ENCODE peak calls at places on chromosomes 13 and 19, in eight cellular contexts. One of them, this sample, is unnamed.

GRCh38 chr13:48000559-48001126 is 430 bp downstream of the SUCLA2 start:
- DNase-seq in suprapubic skin: no peak
- DNase-seq in fibroblast of lung: peak; percentile 20
- DNase-seq in pancreas: peak; percentile 67
- DNase-seq in upper lobe of left lung: peak; percentile 26
- DNase-seq in thoracic aorta: no peak
- DNase-seq in BE2C: no peak
- DNase-seq in left ventricle myocardium inferior: no peak
- DNase-seq in this sample: no peak

GRCh38 chr13:64725492-64725891 is 2504.6 kb downstream of the PCDH9 start:
- DNase-seq in suprapubic skin: no peak
- DNase-seq in fibroblast of lung: no peak
- DNase-seq in pancreas: no peak
- DNase-seq in upper lobe of left lung: no peak
- DNase-seq in thoracic aorta: no peak
- DNase-seq in BE2C: no peak
- DNase-seq in left ventricle myocardium inferior: no peak
- DNase-seq in this sample: no peak

GRCh38 chr19:10346509-10346908 is 7.1 kb upstream of the ICAM3 start:
- DNase-seq in suprapubic skin: no peak
- DNase-seq in fibroblast of lung: no peak
- DNase-seq in pancreas: no peak
- DNase-seq in upper lobe of left lung: peak; percentile 86
- DNase-seq in thoracic aorta: no peak
- DNase-seq in BE2C: no peak
- DNase-seq in left ventricle myocardium inferior: no peak
- DNase-seq in this sample: peak; percentile 83

GRCh38 chr13:32001392-32001768 is 30.2 kb upstream of the FRY start:
- DNase-seq in suprapubic skin: no peak
- DNase-seq in fibroblast of lung: peak; percentile 32
- DNase-seq in pancreas: no peak
- DNase-seq in upper lobe of left lung: peak; percentile 40
- DNase-seq in thoracic aorta: no peak
- DNase-seq in BE2C: no peak
- DNase-seq in left ventricle myocardium inferior: peak; percentile 51
- DNase-seq in this sample: no peak

GRCh38 chr19:50308991-50309390 is 20.2 kb downstream of the KCNC3 start:
- DNase-seq in suprapubic skin: peak; percentile 35
- DNase-seq in fibroblast of lung: no peak
- DNase-seq in pancreas: no peak
- DNase-seq in upper lobe of left lung: no peak
- DNase-seq in thoracic aorta: no peak
- DNase-seq in BE2C: no peak
- DNase-seq in left ventricle myocardium inferior: no peak
- DNase-seq in this sample: peak; percentile 46

GRCh38 chr19:13005861-13006370 is 10.6 kb downstream of the NFIX start:
- DNase-seq in suprapubic skin: no peak
- DNase-seq in fibroblast of lung: no peak
- DNase-seq in pancreas: no peak
- DNase-seq in upper lobe of left lung: peak; percentile 45
- DNase-seq in thoracic aorta: no peak
- DNase-seq in BE2C: no peak
- DNase-seq in left ventricle myocardium inferior: no peak
- DNase-seq in this sample: no peak

GRCh38 chr19:5624154-5624663 is 1.3 kb downstream of the SAFB start:
- DNase-seq in suprapubic skin: no peak
- DNase-seq in fibroblast of lung: peak; percentile 43
- DNase-seq in pancreas: peak; percentile 73
- DNase-seq in upper lobe of left lung: peak; percentile 39
- DNase-seq in thoracic aorta: no peak
- DNase-seq in BE2C: peak; percentile 21
- DNase-seq in left ventricle myocardium inferior: peak; percentile 40
- DNase-seq in this sample: peak; percentile 72

GRCh38 chr13:101339202-101339601 is 77.1 kb downstream of the NALCN start:
- DNase-seq in suprapubic skin: no peak
- DNase-seq in fibroblast of lung: no peak
- DNase-seq in pancreas: no peak
- DNase-seq in upper lobe of left lung: no peak
- DNase-seq in thoracic aorta: no peak
- DNase-seq in BE2C: no peak
- DNase-seq in left ventricle myocardium inferior: no peak
- DNase-seq in this sample: no peak

GRCh38 chr19:718251-719024 is 9.7 kb downstream of the PALM start:
- DNase-seq in suprapubic skin: no peak
- DNase-seq in fibroblast of lung: no peak
- DNase-seq in pancreas: no peak
- DNase-seq in upper lobe of left lung: no peak
- DNase-seq in thoracic aorta: no peak
- DNase-seq in BE2C: no peak
- DNase-seq in left ventricle myocardium inferior: no peak
- DNase-seq in this sample: no peak

GRCh38 chr19:40600086-40600917 is 867 bp upstream of the LTBP4 start:
- DNase-seq in suprapubic skin: no peak
- DNase-seq in fibroblast of lung: no peak
- DNase-seq in pancreas: no peak
- DNase-seq in upper lobe of left lung: no peak
- DNase-seq in thoracic aorta: no peak
- DNase-seq in BE2C: no peak
- DNase-seq in left ventricle myocardium inferior: peak; percentile 60
- DNase-seq in this sample: no peak

GRCh38 chr19:19049406-19049805 is 14.4 kb upstream of the SLC25A42 start:
- DNase-seq in suprapubic skin: no peak
- DNase-seq in fibroblast of lung: no peak
- DNase-seq in pancreas: no peak
- DNase-seq in upper lobe of left lung: no peak
- DNase-seq in thoracic aorta: no peak
- DNase-seq in BE2C: no peak
- DNase-seq in left ventricle myocardium inferior: no peak
- DNase-seq in this sample: no peak

GRCh38 chr13:27283906-27284523 is 13.4 kb downstream of the RASL11A start:
- DNase-seq in suprapubic skin: no peak
- DNase-seq in fibroblast of lung: no peak
- DNase-seq in pancreas: no peak
- DNase-seq in upper lobe of left lung: peak; percentile 42
- DNase-seq in thoracic aorta: no peak
- DNase-seq in BE2C: no peak
- DNase-seq in left ventricle myocardium inferior: no peak
- DNase-seq in this sample: no peak

GRCh38 chr13:25731511-25731910 is 320.3 kb downstream of the SHISA2 start:
- DNase-seq in suprapubic skin: no peak
- DNase-seq in fibroblast of lung: no peak
- DNase-seq in pancreas: no peak
- DNase-seq in upper lobe of left lung: no peak
- DNase-seq in thoracic aorta: no peak
- DNase-seq in BE2C: no peak
- DNase-seq in left ventricle myocardium inferior: no peak
- DNase-seq in this sample: no peak

GRCh38 chr19:47444388-47444821 is 25.1 kb upstream of the MEIS3 start:
- DNase-seq in suprapubic skin: no peak
- DNase-seq in fibroblast of lung: no peak
- DNase-seq in pancreas: no peak
- DNase-seq in upper lobe of left lung: no peak
- DNase-seq in thoracic aorta: no peak
- DNase-seq in BE2C: peak; percentile 57
- DNase-seq in left ventricle myocardium inferior: no peak
- DNase-seq in this sample: no peak

GRCh38 chr13:21069561-21070004 is 8.2 kb upstream of the LATS2 start:
- DNase-seq in suprapubic skin: no peak
- DNase-seq in fibroblast of lung: peak; percentile 97
- DNase-seq in pancreas: no peak
- DNase-seq in upper lobe of left lung: no peak
- DNase-seq in thoracic aorta: no peak
- DNase-seq in BE2C: no peak
- DNase-seq in left ventricle myocardium inferior: peak; percentile 37
- DNase-seq in this sample: no peak

GRCh38 chr19:57350877-57351805 is at the start of gene ZNF304:
- DNase-seq in suprapubic skin: peak; percentile 94
- DNase-seq in fibroblast of lung: peak; percentile 96
- DNase-seq in pancreas: peak; percentile 89
- DNase-seq in upper lobe of left lung: peak; percentile 96
- DNase-seq in thoracic aorta: peak; percentile 79
- DNase-seq in BE2C: peak; percentile 91
- DNase-seq in left ventricle myocardium inferior: peak; percentile 94
- DNase-seq in this sample: peak; percentile 94

GRCh38 chr19:39264306-39265290 is 3.6 kb upstream of the IFNL2 start:
- DNase-seq in suprapubic skin: peak; percentile 53
- DNase-seq in fibroblast of lung: peak; percentile 9
- DNase-seq in pancreas: peak; percentile 58
- DNase-seq in upper lobe of left lung: no peak
- DNase-seq in thoracic aorta: no peak
- DNase-seq in BE2C: peak; percentile 27
- DNase-seq in left ventricle myocardium inferior: no peak
- DNase-seq in this sample: peak; percentile 60

GRCh38 chr13:20492641-20493040 is 33.0 kb downstream of the CRYL1 start:
- DNase-seq in suprapubic skin: no peak
- DNase-seq in fibroblast of lung: peak; percentile 45
- DNase-seq in pancreas: no peak
- DNase-seq in upper lobe of left lung: no peak
- DNase-seq in thoracic aorta: no peak
- DNase-seq in BE2C: peak; percentile 35
- DNase-seq in left ventricle myocardium inferior: no peak
- DNase-seq in this sample: no peak

GRCh38 chr13:106151056-106151699 is 384.3 kb downstream of the EFNB2 start:
- DNase-seq in suprapubic skin: no peak
- DNase-seq in fibroblast of lung: peak; percentile 100
- DNase-seq in pancreas: no peak
- DNase-seq in upper lobe of left lung: no peak
- DNase-seq in thoracic aorta: no peak
- DNase-seq in BE2C: no peak
- DNase-seq in left ventricle myocardium inferior: no peak
- DNase-seq in this sample: no peak

GRCh38 chr13:26253262-26253786 is 605 bp upstream of the CDK8 start:
- DNase-seq in suprapubic skin: no peak
- DNase-seq in fibroblast of lung: no peak
- DNase-seq in pancreas: no peak
- DNase-seq in upper lobe of left lung: no peak
- DNase-seq in thoracic aorta: no peak
- DNase-seq in BE2C: no peak
- DNase-seq in left ventricle myocardium inferior: no peak
- DNase-seq in this sample: no peak

DNA sequence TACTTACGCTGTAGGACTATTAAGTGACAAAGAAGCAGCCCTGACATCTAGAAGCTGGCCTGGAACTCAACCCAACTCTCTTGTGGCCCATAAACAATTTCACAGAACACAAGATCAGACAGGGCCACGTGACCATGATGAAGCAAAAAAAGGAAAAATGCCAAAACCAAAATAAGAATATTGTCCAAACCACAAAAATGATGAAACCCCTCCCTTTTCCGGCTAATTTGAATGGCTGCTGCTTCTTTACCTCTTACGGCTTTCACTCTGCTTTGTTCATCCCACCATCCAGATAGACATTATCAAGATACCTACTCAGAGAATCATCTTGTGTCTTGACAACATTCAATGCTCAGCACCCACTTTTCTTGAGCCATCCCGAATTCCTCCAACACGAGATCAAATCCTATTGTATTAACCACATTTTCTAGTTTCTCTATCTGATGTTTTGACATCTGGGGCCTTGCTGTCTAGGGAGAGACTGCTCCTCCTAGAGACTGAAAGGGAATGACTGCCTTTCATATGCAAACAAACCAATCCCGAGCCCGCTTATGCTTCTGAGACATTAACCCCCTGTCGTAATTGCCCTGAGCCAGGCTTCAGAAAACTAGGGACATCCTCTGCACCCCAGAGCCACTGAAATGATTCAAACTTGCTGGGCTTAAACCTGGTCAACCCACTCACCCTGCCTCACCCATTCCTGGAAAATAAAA is 186.3 kb downstream of the TDRD3 start:
- DNase-seq in suprapubic skin: no peak
- DNase-seq in fibroblast of lung: peak; percentile 85
- DNase-seq in pancreas: no peak
- DNase-seq in upper lobe of left lung: no peak
- DNase-seq in thoracic aorta: no peak
- DNase-seq in BE2C: no peak
- DNase-seq in left ventricle myocardium inferior: no peak
- DNase-seq in this sample: no peak
- TF ChIP-seq CTCF in suprapubic skin: no peak
- TF ChIP-seq CTCF in fibroblast of lung: peak; percentile 46
- TF ChIP-seq CTCF in pancreas: no peak
- TF ChIP-seq CTCF in upper lobe of left lung: no peak
- TF ChIP-seq CTCF in thoracic aorta: no peak
- TF ChIP-seq CTCF in BE2C: no peak
- TF ChIP-seq CTCF in left ventricle myocardium inferior: no peak
- TF ChIP-seq CTCF in this sample: no peak

DNA sequence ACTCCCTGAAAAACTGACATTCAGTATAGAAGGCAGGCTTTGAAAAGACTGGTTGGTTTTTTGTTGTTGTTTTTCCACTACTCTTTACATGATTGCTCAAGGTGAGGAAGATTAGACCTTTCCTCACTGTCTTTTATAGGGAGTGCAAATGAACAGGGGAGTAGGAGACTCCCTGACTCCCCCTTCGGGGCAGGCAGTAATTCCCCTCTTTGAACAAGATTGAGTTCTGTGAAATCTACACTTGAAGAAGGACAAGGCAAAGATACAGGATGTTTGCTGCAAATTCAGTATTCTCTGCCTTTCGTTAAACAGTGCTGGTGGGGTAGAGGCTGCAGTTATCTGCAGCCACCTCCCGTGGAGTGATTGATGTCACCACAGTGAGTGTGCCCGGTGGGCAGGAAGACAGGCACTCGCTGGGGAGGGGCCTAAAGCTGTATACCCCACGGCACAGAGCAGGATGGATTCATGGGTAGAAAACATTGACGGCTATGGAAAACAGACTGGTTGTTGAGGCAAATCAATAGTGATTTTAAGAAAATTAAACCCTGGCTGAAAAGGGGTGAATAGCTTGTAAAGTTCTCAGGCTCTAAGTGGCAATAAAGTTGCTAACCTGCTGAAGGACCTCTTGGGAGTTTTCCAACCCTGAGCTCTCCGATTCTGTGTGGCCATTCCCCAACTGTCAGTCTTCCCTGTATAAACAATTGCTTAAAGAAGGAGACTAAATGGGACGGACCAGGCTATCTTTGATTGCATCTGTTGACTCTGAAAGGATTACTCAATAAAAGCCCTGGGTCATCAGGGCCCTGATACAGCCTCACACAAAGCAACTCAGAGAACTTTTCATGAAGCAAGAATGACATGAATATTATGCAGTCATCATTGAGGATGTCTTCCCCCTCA is 308.3 kb downstream of the TBC1D4 start:
- DNase-seq in suprapubic skin: no peak
- DNase-seq in fibroblast of lung: no peak
- DNase-seq in pancreas: no peak
- DNase-seq in upper lobe of left lung: no peak
- DNase-seq in thoracic aorta: no peak
- DNase-seq in BE2C: no peak
- DNase-seq in left ventricle myocardium inferior: no peak
- DNase-seq in this sample: no peak
- H3K4me3 ChIP-seq in suprapubic skin: no peak overlapping the region
- H3K4me3 ChIP-seq in fibroblast of lung: no peak overlapping the region
- H3K4me3 ChIP-seq in pancreas: no peak overlapping the region
- H3K4me3 ChIP-seq in upper lobe of left lung: no peak overlapping the region
- H3K4me3 ChIP-seq in thoracic aorta: no peak overlapping the region
- H3K4me3 ChIP-seq in BE2C: no peak overlapping the region
- H3K4me3 ChIP-seq in left ventricle myocardium inferior: no peak overlapping the region
- H3K4me3 ChIP-seq in this sample: no peak overlapping the region

GRCh38 chr19:45598267-45599011 is 3.6 kb downstream of the GPR4 start:
- DNase-seq in suprapubic skin: no peak
- DNase-seq in fibroblast of lung: no peak
- DNase-seq in pancreas: no peak
- DNase-seq in upper lobe of left lung: peak; percentile 32
- DNase-seq in thoracic aorta: no peak
- DNase-seq in BE2C: no peak
- DNase-seq in left ventricle myocardium inferior: peak; percentile 34
- DNase-seq in this sample: no peak
- H3K4me1 ChIP-seq in suprapubic skin: peaks cover 45% of the 10 kb centered on the region
- H3K4me1 ChIP-seq in fibroblast of lung: peaks cover 2% of the 10 kb centered on the region
- H3K4me1 ChIP-seq in pancreas: no peaks in the 10 kb centered on the region
- H3K4me1 ChIP-seq in upper lobe of left lung: peaks cover 29% of the 10 kb centered on the region
- H3K4me1 ChIP-seq in thoracic aorta: peaks cover 28% of the 10 kb centered on the region
- H3K4me1 ChIP-seq in BE2C: peaks cover 10% of the 10 kb centered on the region
- H3K4me1 ChIP-seq in left ventricle myocardium inferior: peaks cover 76% of the 10 kb centered on the region
- H3K4me1 ChIP-seq in this sample: peaks cover 20% of the 10 kb centered on the region

GRCh38 chr19:29524201-29524911 is 1.4 kb upstream of the VSTM2B start:
- DNase-seq in suprapubic skin: no peak
- DNase-seq in fibroblast of lung: no peak
- DNase-seq in pancreas: peak; percentile 44
- DNase-seq in upper lobe of left lung: no peak
- DNase-seq in thoracic aorta: no peak
- DNase-seq in BE2C: no peak
- DNase-seq in left ventricle myocardium inferior: peak; percentile 2
- DNase-seq in this sample: peak; percentile 38
- TF ChIP-seq CTCF in suprapubic skin: no peak
- TF ChIP-seq CTCF in fibroblast of lung: no peak
- TF ChIP-seq CTCF in pancreas: no peak
- TF ChIP-seq CTCF in upper lobe of left lung: no peak
- TF ChIP-seq CTCF in thoracic aorta: no peak
- TF ChIP-seq CTCF in BE2C: no peak
- TF ChIP-seq CTCF in left ventricle myocardium inferior: no peak
- TF ChIP-seq CTCF in this sample: no peak

This sample was measured in upper lobe of right lung.